ENCODE peak calls at places on chromosomes 4 and X, in four cellular contexts. J is SK-N-SH, B is K562, D is WTC11. K is an unnamed sample.

GRCh38 chr4:138919094-138919936 is 96.3 kb upstream of the NOCT start:
- DNase-seq in J (peak; percentile 54), B (peak; percentile 71), D (peak; percentile 77), K (peak; percentile 86)

GRCh38 chr4:85200106-85200505 is 233.6 kb upstream of the WDFY3 start:
- DNase-seq in J (no peak), B (no peak), D (no peak), K (no peak)

GRCh38 chr4:157700898-157701694 is 471.7 kb downstream of the GASK1B start:
- DNase-seq in J (no peak), B (no peak), D (no peak), K (no peak)

GRCh38 chr4:128600410-128600809 is 209.1 kb upstream of the JADE1 start:
- DNase-seq in J (no peak), B (no peak), D (no peak), K (peak; percentile 31)

GRCh38 chrX:57951666-57952319 is 41.5 kb upstream of the ZXDA start:
- DNase-seq in J (no peak), B (no peak), D (no peak), K (no peak)

GRCh38 chr4:4333265-4333706 is 43.2 kb downstream of the ZBTB49 start:
- DNase-seq in J (no peak), B (no peak), D (no peak), K (no peak)

GRCh38 chr4:84698962-84699671 is 116.2 kb downstream of the CDS1 start:
- DNase-seq in J (no peak), B (no peak), D (no peak), K (no peak)

GRCh38 chr4:12588572-12588971 is 895.6 kb downstream of the RAB28 start:
- DNase-seq in J (no peak), B (no peak), D (no peak), K (no peak)

GRCh38 chrX:129593137-129593536 is 53.1 kb downstream of the OCRL start:
- DNase-seq in J (no peak), B (peak; percentile 38), D (no peak), K (no peak)

GRCh38 chrX:44675364-44676024 is 132.8 kb upstream of the FUNDC1 start:
- DNase-seq in J (peak; percentile 76), B (peak; percentile 30), D (no peak), K (no peak)

GRCh38 chr4:158146736-158147135 is 26.1 kb downstream of the GASK1B start:
- DNase-seq in J (no peak), B (no peak), D (no peak), K (no peak)

GRCh38 chrX:129540725-129541184 is 696 bp downstream of the OCRL start:
- DNase-seq in J (no peak), B (peak; percentile 33), D (peak; percentile 12), K (peak; percentile 44)

GRCh38 chr4:150973626-150974250 is 41.3 kb downstream of the LRBA start:
- DNase-seq in J (no peak), B (no peak), D (no peak), K (no peak)

GRCh38 chr4:106421441-106422296 is 53.1 kb upstream of the GIMD1 start:
- DNase-seq in J (no peak), B (no peak), D (no peak), K (no peak)

GRCh38 chrX:40550069-40550468 is 30.7 kb upstream of the ATP6AP2 start:
- DNase-seq in J (peak; percentile 71), B (no peak), D (no peak), K (no peak)

GRCh38 chr4:109044446-109044845 is 258.0 kb downstream of the COL25A1 start:
- DNase-seq in J (no peak), B (no peak), D (no peak), K (no peak)

GRCh38 chrX:100407147-100407783 is 2.8 kb downstream of the PCDH19 start:
- DNase-seq in J (no peak), B (no peak), D (no peak), K (no peak)

GRCh38 chr4:12852338-12853307 is 631.5 kb downstream of the RAB28 start:
- DNase-seq in J (peak; percentile 32), B (peak; percentile 18), D (no peak), K (peak; percentile 15)

GRCh38 chr4:104907074-104907649 is 239.5 kb upstream of the TET2 start:
- DNase-seq in J (no peak), B (no peak), D (no peak), K (no peak)

GRCh38 chr4:1939664-1940509 is 68.7 kb downstream of the NSD2 start:
- DNase-seq in J (no peak), B (no peak), D (no peak), K (no peak)

GRCh38 chr4:186132577-186133277 is 28.2 kb downstream of the FAM149A start:
- DNase-seq in J (no peak), B (no peak), D (peak; percentile 59), K (peak; percentile 34)

GRCh38 chr4:2515835-2516550 is 20.5 kb upstream of the FAM193A start:
- DNase-seq in J (no peak), B (no peak), D (no peak), K (no peak)

GRCh38 chrX:154019633-154020499 is at the start of gene IRAK1:
- DNase-seq in J (peak; percentile 89), B (peak; percentile 86), D (peak; percentile 34), K (peak; percentile 63)

GRCh38 chrX:42770566-42770965 is 7.4 kb downstream of the PPP1R2C start:
- DNase-seq in J (no peak), B (no peak), D (no peak), K (no peak)

GRCh38 chrX:55452825-55453124 is 848 bp downstream of the MAGEH1 start:
- DNase-seq in J (peak; percentile 10), B (peak; percentile 1), D (no peak), K (no peak)

GRCh38 chr4:87805971-87806370 is 6.6 kb downstream of the IBSP start:
- DNase-seq in J (no peak), B (no peak), D (no peak), K (no peak)

GRCh38 chr4:99033956-99034355 is 38.4 kb downstream of the METAP1 start:
- DNase-seq in J (no peak), B (no peak), D (no peak), K (no peak)

GRCh38 chrX:24566233-24566632 is 80.9 kb downstream of the PCYT1B start:
- DNase-seq in J (no peak), B (no peak), D (no peak), K (no peak)

GRCh38 chrX:24563291-24564010 is 83.7 kb downstream of the PCYT1B start:
- DNase-seq in J (no peak), B (no peak), D (no peak), K (no peak)

DNA sequence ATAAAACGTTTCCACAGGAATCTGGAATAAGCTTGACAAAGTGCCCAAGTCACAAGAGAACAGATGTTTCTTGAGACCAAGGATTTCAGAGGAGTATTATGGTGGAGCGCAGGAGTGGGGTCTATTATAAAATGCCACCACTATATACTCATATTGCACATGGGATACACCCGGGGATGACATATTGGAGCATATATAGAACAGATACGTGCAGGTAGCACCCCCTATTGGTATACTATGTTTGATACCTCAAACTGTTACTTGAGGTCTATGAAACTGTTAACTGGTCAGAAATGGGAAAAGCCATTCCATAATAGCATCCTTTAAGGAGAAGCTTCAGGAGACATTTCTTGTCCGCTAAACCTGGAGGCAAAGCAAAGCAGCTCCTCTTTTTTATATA is 86.0 kb downstream of the PCYT1B start:
- DNase-seq in J (peak; percentile 8), B (peak; percentile 22), D (no peak), K (no peak)
- TF ChIP-seq TEAD4 in J (no peak), B (no peak), D (no peak), K (no peak)

DNA sequence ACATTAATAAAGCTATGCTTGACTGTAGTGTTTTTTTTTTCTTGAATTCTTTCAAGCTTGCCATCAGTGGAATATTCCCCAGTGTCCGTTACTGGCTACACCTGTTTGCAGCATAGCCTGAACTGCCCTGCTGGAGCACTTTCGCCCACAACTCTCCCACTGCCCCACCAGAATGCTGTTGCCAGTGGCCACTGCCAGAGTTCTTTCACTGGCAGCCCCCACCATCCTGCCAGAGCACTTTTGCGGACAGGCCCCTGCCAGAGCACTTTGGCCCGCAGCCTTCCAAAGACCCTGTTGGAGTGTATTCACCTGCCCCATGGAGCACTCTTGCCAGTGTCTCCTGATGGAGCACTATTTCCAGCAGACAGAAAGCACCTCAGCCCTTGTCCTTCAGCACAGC is 452.3 kb upstream of the GRID2 start:
- DNase-seq in J (no peak), B (no peak), D (no peak), K (no peak)
- TF ChIP-seq TEAD4 in J (no peak), B (no peak), D (no peak), K (no peak)

DNA sequence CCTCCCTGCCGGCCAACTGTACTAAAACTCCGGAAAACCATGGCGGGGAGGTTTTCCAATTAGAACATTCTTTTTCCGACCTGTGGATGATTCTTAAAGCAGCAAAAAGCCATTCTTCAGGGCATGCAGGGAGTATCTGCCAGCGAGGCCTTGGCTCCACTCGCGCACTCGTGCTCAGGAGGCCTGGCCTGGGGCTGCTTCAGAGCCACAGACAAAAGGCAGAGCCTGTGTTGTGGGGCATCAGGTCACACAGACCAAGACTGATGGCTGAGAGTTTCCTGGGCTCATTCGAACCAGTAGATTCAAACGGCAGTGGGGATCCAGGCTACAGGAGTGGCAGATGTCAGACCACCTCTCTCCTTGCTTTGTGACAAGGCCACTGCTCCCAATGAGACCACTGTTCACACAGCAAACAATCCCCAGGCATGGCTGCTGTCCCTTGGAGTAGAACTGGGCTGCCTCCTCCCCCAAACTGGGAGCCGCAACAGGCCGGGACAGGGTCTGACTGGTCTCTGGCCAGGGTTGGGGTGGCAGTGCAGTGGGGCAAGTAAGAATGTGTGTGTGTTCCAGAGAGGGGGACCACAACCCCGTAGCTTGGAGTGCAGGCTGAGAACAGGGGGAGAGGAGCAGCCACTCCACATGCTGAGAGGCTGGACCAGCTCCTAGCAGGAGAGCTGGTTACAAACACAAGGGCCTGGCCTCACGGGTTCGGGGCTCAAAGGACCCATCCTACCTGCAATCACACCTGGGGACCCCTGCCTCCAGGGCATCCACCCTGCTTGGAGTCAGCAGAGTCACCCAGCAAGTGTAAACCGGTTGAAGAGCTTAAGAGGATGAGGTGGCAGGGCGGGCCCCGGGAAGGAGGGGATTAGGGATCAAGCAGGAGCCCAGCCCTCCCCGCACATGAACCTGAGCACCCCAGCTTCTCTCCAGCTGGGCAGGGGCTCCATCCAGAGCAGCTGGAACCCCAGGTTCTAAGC is 3.9 kb upstream of the ZNF185 start:
- DNase-seq in J (no peak), B (no peak), D (no peak), K (no peak)
- TF ChIP-seq TEAD4 in J (no peak), B (no peak), D (no peak), K (no peak)

GRCh38 chrX:136692271-136692670 is 44.3 kb downstream of the CD40LG start:
- DNase-seq in J (no peak), B (no peak), D (no peak), K (no peak)

GRCh38 chrX:136689441-136689840 is 41.5 kb downstream of the CD40LG start:
- DNase-seq in J (no peak), B (no peak), D (peak; percentile 17), K (no peak)

GRCh38 chrX:136691028-136691809 is 43.3 kb downstream of the CD40LG start:
- DNase-seq in J (no peak), B (no peak), D (no peak), K (no peak)

GRCh38 chrX:136694491-136695087 is 46.6 kb downstream of the CD40LG start:
- DNase-seq in J (peak; percentile 62), B (peak; percentile 48), D (no peak), K (peak; percentile 43)
- TF ChIP-seq TEAD4 in J (no peak), B (no peak), D (no peak), K (peak; percentile 24)

GRCh38 chr4:73448448-73449203 is 12.6 kb downstream of the AFP start:
- DNase-seq in J (no peak), B (no peak), D (no peak), K (no peak)

GRCh38 chr4:73451978-73452747 is 16.1 kb downstream of the AFP start:
- DNase-seq in J (no peak), B (no peak), D (no peak), K (no peak)

GRCh38 chr4:73452953-73453700 is 17.1 kb downstream of the AFP start:
- DNase-seq in J (no peak), B (no peak), D (no peak), K (no peak)

GRCh38 chr4:73451404-73451803 is 15.4 kb downstream of the AFP start:
- DNase-seq in J (no peak), B (no peak), D (peak; percentile 22), K (no peak)

GRCh38 chr4:73450398-73451004 is 14.5 kb downstream of the AFP start:
- DNase-seq in J (no peak), B (peak; percentile 29), D (peak; percentile 18), K (peak; percentile 51)
- TF ChIP-seq TEAD4 in J (no peak), B (no peak), D (no peak), K (no peak)

K was measured in H1.